ENCODE peak calls at places on chromosomes 16 and 17, in four cellular contexts. E, K, H and N are unnamed samples.

GRCh38 chr16:49336581-49336980 is 37.0 kb upstream of the C16orf78 start:
- DNase-seq in H (no peak), K (no peak), E (no peak), N (no peak)

GRCh38 chr16:86918637-86919036 is 340.3 kb downstream of the FOXL1 start:
- DNase-seq in E (no peak), H (no peak), K (no peak), N (no peak)

GRCh38 chr16:2857451-2858244 is at the start of gene PRSS22:
- DNase-seq in E (no peak), H (no peak), K (no peak), N (no peak)

GRCh38 chr16:76579277-76579676 is 302.1 kb downstream of the CNTNAP4 start:
- DNase-seq in H (no peak), K (no peak), E (no peak), N (no peak)

GRCh38 chr17:35568561-35568960 is 7.9 kb upstream of the SLFN14 start:
- DNase-seq in K (no peak), E (no peak), H (peak; percentile 48), N (no peak)

GRCh38 chr17:21020622-21021021 is 22.2 kb downstream of the USP22 start:
- DNase-seq in E (no peak), H (no peak), K (no peak), N (no peak)

GRCh38 chr16:28538733-28539596 is at the start of gene NUPR1:
- DNase-seq in K (no peak), E (no peak), H (peak; percentile 63), N (no peak)

GRCh38 chr17:29590979-29591736 is 1.7 kb upstream of the GIT1 start:
- DNase-seq in H (peak; percentile 74), K (no peak), E (peak; percentile 59), N (peak; percentile 78)

GRCh38 chr16:24855678-24856077 is 9.9 kb downstream of the SLC5A11 start:
- DNase-seq in E (no peak), H (no peak), K (no peak), N (no peak)

GRCh38 chr17:14813649-14814048 is 451.5 kb downstream of the PMP22 start:
- DNase-seq in H (no peak), E (peak; percentile 59), K (no peak), N (no peak)

GRCh38 chr17:31470592-31470991 is 79.1 kb downstream of the RAB11FIP4 start:
- DNase-seq in H (no peak), E (no peak), K (no peak), N (no peak)